ENCODE peak calls at places on chromosomes 13 and 19, in nine cellular contexts. One of them, this sample, is unnamed.
A peak's percentile ranks its signal among the peaks of the same experiment; 100 is the strongest.

GRCh38 chr19:11587302-11587972 is 9.8 kb upstream of the ZNF627 start:
- DNase-seq in NCI-H2107: peak; percentile 44
- DNase-seq in uterus: peak; percentile 79
- DNase-seq in activated naive CD4-positive, alpha-beta T cell: peak; percentile 70
- DNase-seq in progenitor cell of endocrine pancreas: peak; percentile 70
- DNase-seq in esophagus squamous epithelium: no peak
- DNase-seq in colonic mucosa: peak; percentile 80
- DNase-seq in non-pigmented ciliary epithelial cell: no peak
- DNase-seq in CD4-positive, alpha-beta memory T cell: peak; percentile 75
- DNase-seq in this sample: peak; percentile 78

GRCh38 chr13:35987572-35988513 is 143.3 kb downstream of the DCLK1 start:
- DNase-seq in uterus: no peak
- DNase-seq in non-pigmented ciliary epithelial cell: no peak
- DNase-seq in progenitor cell of endocrine pancreas: no peak
- DNase-seq in activated naive CD4-positive, alpha-beta T cell: no peak
- DNase-seq in NCI-H2107: peak; percentile 14
- DNase-seq in CD4-positive, alpha-beta memory T cell: no peak
- DNase-seq in colonic mucosa: no peak
- DNase-seq in esophagus squamous epithelium: no peak
- DNase-seq in this sample: no peak

GRCh38 chr19:31595521-31595920 is 246.3 kb upstream of the TSHZ3 start:
- DNase-seq in esophagus squamous epithelium: no peak
- DNase-seq in CD4-positive, alpha-beta memory T cell: no peak
- DNase-seq in progenitor cell of endocrine pancreas: no peak
- DNase-seq in non-pigmented ciliary epithelial cell: no peak
- DNase-seq in uterus: no peak
- DNase-seq in colonic mucosa: no peak
- DNase-seq in NCI-H2107: no peak
- DNase-seq in activated naive CD4-positive, alpha-beta T cell: no peak
- DNase-seq in this sample: no peak

GRCh38 chr13:43303040-43303729 is 279.8 kb downstream of the DNAJC15 start:
- DNase-seq in colonic mucosa: peak; percentile 22
- DNase-seq in progenitor cell of endocrine pancreas: peak; percentile 37
- DNase-seq in NCI-H2107: peak; percentile 22
- DNase-seq in esophagus squamous epithelium: no peak
- DNase-seq in non-pigmented ciliary epithelial cell: no peak
- DNase-seq in CD4-positive, alpha-beta memory T cell: no peak
- DNase-seq in uterus: peak; percentile 24
- DNase-seq in activated naive CD4-positive, alpha-beta T cell: no peak
- DNase-seq in this sample: peak; percentile 62

GRCh38 chr19:48660854-48661731 is 11.7 kb downstream of the NTN5 start:
- DNase-seq in CD4-positive, alpha-beta memory T cell: peak; percentile 82
- DNase-seq in progenitor cell of endocrine pancreas: no peak
- DNase-seq in colonic mucosa: peak; percentile 80
- DNase-seq in uterus: peak; percentile 87
- DNase-seq in NCI-H2107: no peak
- DNase-seq in activated naive CD4-positive, alpha-beta T cell: peak; percentile 65
- DNase-seq in esophagus squamous epithelium: no peak
- DNase-seq in non-pigmented ciliary epithelial cell: no peak
- DNase-seq in this sample: peak; percentile 85

GRCh38 chr13:23765531-23765930 is 123.7 kb downstream of the MIPEP start:
- DNase-seq in CD4-positive, alpha-beta memory T cell: no peak
- DNase-seq in activated naive CD4-positive, alpha-beta T cell: no peak
- DNase-seq in NCI-H2107: no peak
- DNase-seq in non-pigmented ciliary epithelial cell: no peak
- DNase-seq in uterus: no peak
- DNase-seq in progenitor cell of endocrine pancreas: no peak
- DNase-seq in colonic mucosa: no peak
- DNase-seq in esophagus squamous epithelium: no peak
- DNase-seq in this sample: no peak

GRCh38 chr13:97142452-97142851 is 79.7 kb upstream of the MBNL2 start:
- DNase-seq in uterus: no peak
- DNase-seq in CD4-positive, alpha-beta memory T cell: no peak
- DNase-seq in progenitor cell of endocrine pancreas: no peak
- DNase-seq in activated naive CD4-positive, alpha-beta T cell: no peak
- DNase-seq in colonic mucosa: peak; percentile 77
- DNase-seq in NCI-H2107: no peak
- DNase-seq in esophagus squamous epithelium: no peak
- DNase-seq in non-pigmented ciliary epithelial cell: no peak
- DNase-seq in this sample: peak; percentile 45

GRCh38 chr19:12872941-12873890 is 8.0 kb downstream of the DNASE2 start:
- DNase-seq in progenitor cell of endocrine pancreas: no peak
- DNase-seq in non-pigmented ciliary epithelial cell: no peak
- DNase-seq in NCI-H2107: no peak
- DNase-seq in colonic mucosa: peak; percentile 79
- DNase-seq in uterus: no peak
- DNase-seq in CD4-positive, alpha-beta memory T cell: peak; percentile 87
- DNase-seq in activated naive CD4-positive, alpha-beta T cell: peak; percentile 44
- DNase-seq in esophagus squamous epithelium: no peak
- DNase-seq in this sample: peak; percentile 93

GRCh38 chr13:108827637-108828036 is 198.2 kb downstream of the MYO16 start:
- DNase-seq in CD4-positive, alpha-beta memory T cell: no peak
- DNase-seq in non-pigmented ciliary epithelial cell: no peak
- DNase-seq in uterus: no peak
- DNase-seq in progenitor cell of endocrine pancreas: no peak
- DNase-seq in colonic mucosa: no peak
- DNase-seq in esophagus squamous epithelium: no peak
- DNase-seq in activated naive CD4-positive, alpha-beta T cell: no peak
- DNase-seq in NCI-H2107: no peak
- DNase-seq in this sample: no peak

GRCh38 chr13:94329754-94330551 is 149.5 kb downstream of the DCT start:
- DNase-seq in colonic mucosa: no peak
- DNase-seq in NCI-H2107: no peak
- DNase-seq in uterus: peak; percentile 41
- DNase-seq in activated naive CD4-positive, alpha-beta T cell: no peak
- DNase-seq in esophagus squamous epithelium: no peak
- DNase-seq in non-pigmented ciliary epithelial cell: no peak
- DNase-seq in progenitor cell of endocrine pancreas: no peak
- DNase-seq in CD4-positive, alpha-beta memory T cell: no peak
- DNase-seq in this sample: no peak

GRCh38 chr19:4098493-4098892 is 25.4 kb downstream of the MAP2K2 start:
- DNase-seq in CD4-positive, alpha-beta memory T cell: no peak
- DNase-seq in progenitor cell of endocrine pancreas: no peak
- DNase-seq in colonic mucosa: no peak
- DNase-seq in uterus: no peak
- DNase-seq in NCI-H2107: no peak
- DNase-seq in esophagus squamous epithelium: no peak
- DNase-seq in activated naive CD4-positive, alpha-beta T cell: no peak
- DNase-seq in non-pigmented ciliary epithelial cell: no peak
- DNase-seq in this sample: no peak

GRCh38 chr19:54436561-54437229 is 12.3 kb upstream of the LENG8 start:
- DNase-seq in non-pigmented ciliary epithelial cell: no peak
- DNase-seq in uterus: no peak
- DNase-seq in activated naive CD4-positive, alpha-beta T cell: no peak
- DNase-seq in colonic mucosa: no peak
- DNase-seq in NCI-H2107: no peak
- DNase-seq in CD4-positive, alpha-beta memory T cell: no peak
- DNase-seq in esophagus squamous epithelium: no peak
- DNase-seq in progenitor cell of endocrine pancreas: no peak
- DNase-seq in this sample: no peak

GRCh38 chr13:110531671-110532083 is 29.8 kb downstream of the RAB20 start:
- DNase-seq in NCI-H2107: no peak
- DNase-seq in progenitor cell of endocrine pancreas: no peak
- DNase-seq in uterus: no peak
- DNase-seq in activated naive CD4-positive, alpha-beta T cell: no peak
- DNase-seq in non-pigmented ciliary epithelial cell: no peak
- DNase-seq in colonic mucosa: no peak
- DNase-seq in CD4-positive, alpha-beta memory T cell: no peak
- DNase-seq in esophagus squamous epithelium: no peak
- DNase-seq in this sample: no peak

GRCh38 chr19:31175564-31176348 is 173.5 kb downstream of the TSHZ3 start:
- DNase-seq in esophagus squamous epithelium: no peak
- DNase-seq in activated naive CD4-positive, alpha-beta T cell: no peak
- DNase-seq in CD4-positive, alpha-beta memory T cell: no peak
- DNase-seq in progenitor cell of endocrine pancreas: no peak
- DNase-seq in colonic mucosa: no peak
- DNase-seq in uterus: no peak
- DNase-seq in non-pigmented ciliary epithelial cell: no peak
- DNase-seq in NCI-H2107: no peak
- DNase-seq in this sample: no peak

GRCh38 chr19:45973564-45974338 is at the start of gene NOVA2:
- DNase-seq in non-pigmented ciliary epithelial cell: no peak
- DNase-seq in esophagus squamous epithelium: no peak
- DNase-seq in NCI-H2107: peak; percentile 60
- DNase-seq in progenitor cell of endocrine pancreas: peak; percentile 41
- DNase-seq in activated naive CD4-positive, alpha-beta T cell: no peak
- DNase-seq in colonic mucosa: peak; percentile 33
- DNase-seq in uterus: peak; percentile 66
- DNase-seq in CD4-positive, alpha-beta memory T cell: no peak
- DNase-seq in this sample: peak; percentile 35

GRCh38 chr13:113468461-113469147 is 15.3 kb upstream of the ADPRHL1 start:
- DNase-seq in NCI-H2107: no peak
- DNase-seq in uterus: no peak
- DNase-seq in non-pigmented ciliary epithelial cell: no peak
- DNase-seq in esophagus squamous epithelium: no peak
- DNase-seq in activated naive CD4-positive, alpha-beta T cell: no peak
- DNase-seq in progenitor cell of endocrine pancreas: no peak
- DNase-seq in CD4-positive, alpha-beta memory T cell: no peak
- DNase-seq in colonic mucosa: no peak
- DNase-seq in this sample: no peak

GRCh38 chr13:84439108-84439507 is 556.8 kb upstream of the SLITRK1 start:
- DNase-seq in esophagus squamous epithelium: no peak
- DNase-seq in CD4-positive, alpha-beta memory T cell: no peak
- DNase-seq in progenitor cell of endocrine pancreas: no peak
- DNase-seq in colonic mucosa: no peak
- DNase-seq in activated naive CD4-positive, alpha-beta T cell: no peak
- DNase-seq in NCI-H2107: no peak
- DNase-seq in uterus: no peak
- DNase-seq in non-pigmented ciliary epithelial cell: no peak
- DNase-seq in this sample: no peak

GRCh38 chr13:110581489-110582185 is 20.1 kb upstream of the RAB20 start:
- DNase-seq in uterus: no peak
- DNase-seq in progenitor cell of endocrine pancreas: no peak
- DNase-seq in activated naive CD4-positive, alpha-beta T cell: no peak
- DNase-seq in non-pigmented ciliary epithelial cell: no peak
- DNase-seq in esophagus squamous epithelium: no peak
- DNase-seq in CD4-positive, alpha-beta memory T cell: no peak
- DNase-seq in NCI-H2107: no peak
- DNase-seq in colonic mucosa: no peak
- DNase-seq in this sample: no peak

GRCh38 chr13:49584771-49585182 is 581 bp downstream of the RCBTB1 start:
- DNase-seq in activated naive CD4-positive, alpha-beta T cell: no peak
- DNase-seq in non-pigmented ciliary epithelial cell: no peak
- DNase-seq in progenitor cell of endocrine pancreas: no peak
- DNase-seq in colonic mucosa: no peak
- DNase-seq in NCI-H2107: no peak
- DNase-seq in CD4-positive, alpha-beta memory T cell: no peak
- DNase-seq in uterus: no peak
- DNase-seq in esophagus squamous epithelium: no peak
- DNase-seq in this sample: peak; percentile 9

GRCh38 chr19:40659566-40659965 is 30.9 kb downstream of the NUMBL start:
- DNase-seq in NCI-H2107: no peak
- DNase-seq in non-pigmented ciliary epithelial cell: no peak
- DNase-seq in CD4-positive, alpha-beta memory T cell: no peak
- DNase-seq in uterus: no peak
- DNase-seq in colonic mucosa: no peak
- DNase-seq in activated naive CD4-positive, alpha-beta T cell: no peak
- DNase-seq in esophagus squamous epithelium: no peak
- DNase-seq in progenitor cell of endocrine pancreas: no peak
- DNase-seq in this sample: no peak